ENCODE peak calls at places on chromosomes 1 and 21, in seven cellular contexts. F is cardiac muscle cell; R is transverse colon; T is CD8-positive, alpha-beta memory T cell; S is fibroblast of lung; X is DND-41; W is hepatocyte. Z is an unnamed sample.

GRCh38 chr1:229248821-229249817 is 21.8 kb upstream of the RAB4A start:
- DNase-seq in F (no peak), R (no peak), T (no peak), S (no peak), X (no peak), W (no peak), Z (no peak)

GRCh38 chr1:56806804-56807203 is 12.4 kb downstream of the FYB2 start:
- DNase-seq in F (no peak), R (peak), T (no peak), S (no peak), X (no peak), W (no peak), Z (no peak)

GRCh38 chr1:205191617-205192016 is 19.9 kb downstream of the DSTYK start:
- DNase-seq in F (no peak), R (no peak), T (no peak), S (no peak), X (no peak), W (no peak), Z (no peak)

GRCh38 chr1:192550922-192551534 is 24.5 kb upstream of the RGS1 start:
- DNase-seq in F (peak), R (no peak), T (no peak), S (peak), X (peak), W (no peak), Z (no peak)

GRCh38 chr1:117098287-117098890 is 23.2 kb downstream of the TRIM45 start:
- DNase-seq in F (no peak), R (no peak), T (no peak), S (no peak), X (no peak), W (no peak), Z (no peak)

GRCh38 chr1:181126871-181127587 is 38.5 kb downstream of the IER5 start:
- DNase-seq in F (no peak), R (peak), T (no peak), S (no peak), X (no peak), W (peak), Z (no peak)

GRCh38 chr1:196609114-196609737 is 986 bp upstream of the KCNT2 start:
- DNase-seq in F (no peak), R (no peak), T (no peak), S (no peak), X (no peak), W (no peak), Z (no peak)

GRCh38 chr1:9849691-9850441 is 26.1 kb upstream of the CLSTN1 start:
- DNase-seq in F (no peak), R (no peak), T (no peak), S (no peak), X (peak), W (no peak), Z (no peak)

GRCh38 chr1:214415131-214415530 is 134.2 kb downstream of the SMYD2 start:
- DNase-seq in F (no peak), R (no peak), T (no peak), S (no peak), X (no peak), W (no peak), Z (no peak)

GRCh38 chr21:38821959-38822682 is 16.4 kb downstream of the ETS2 start:
- DNase-seq in F (no peak), R (no peak), T (no peak), S (no peak), X (no peak), W (no peak), Z (no peak)

GRCh38 chr1:195766709-195767108 is 841.5 kb downstream of the KCNT2 start:
- DNase-seq in F (peak), R (no peak), T (no peak), S (peak), X (no peak), W (no peak), Z (no peak)

GRCh38 chr1:92934395-92935378 is 26.6 kb downstream of the DIPK1A start:
- DNase-seq in F (peak), R (peak), T (no peak), S (peak), X (no peak), W (no peak), Z (no peak)

GRCh38 chr1:208239518-208240381 is 4.4 kb downstream of the PLXNA2 start:
- DNase-seq in F (no peak), R (peak), T (no peak), S (peak), X (no peak), W (peak), Z (no peak)

GRCh38 chr1:56965191-56965590 is 624 bp downstream of the C8B start:
- DNase-seq in F (no peak), R (no peak), T (no peak), S (no peak), X (no peak), W (no peak), Z (no peak)

GRCh38 chr1:238409947-238410346 is 519.2 kb upstream of the ZP4 start:
- DNase-seq in F (peak), R (no peak), T (no peak), S (peak), X (no peak), W (no peak), Z (no peak)

GRCh38 chr1:201137579-201138310 is 10.8 kb upstream of the ASCL5 start:
- DNase-seq in F (peak), R (peak), T (no peak), S (peak), X (no peak), W (peak), Z (no peak)

GRCh38 chr1:64935551-64936158 is 30.7 kb downstream of the JAK1 start:
- DNase-seq in F (no peak), R (peak), T (no peak), S (no peak), X (no peak), W (peak), Z (no peak)

GRCh38 chr1:48775817-48776399 is 783 bp downstream of the BEND5 start:
- DNase-seq in F (no peak), R (no peak), T (no peak), S (no peak), X (no peak), W (no peak), Z (no peak)

GRCh38 chr1:48617227-48617626 is 145.2 kb upstream of the SPATA6 start:
- DNase-seq in F (peak), R (no peak), T (no peak), S (peak), X (no peak), W (no peak), Z (no peak)

GRCh38 chr1:50779811-50780210 is 180.3 kb downstream of the FAF1 start:
- DNase-seq in F (no peak), R (no peak), T (no peak), S (no peak), X (no peak), W (no peak), Z (no peak)

GRCh38 chr1:156851779-156852413 is 7.0 kb downstream of the INSRR start:
- DNase-seq in F (no peak), R (no peak), T (no peak), S (no peak), X (no peak), W (no peak), Z (no peak)

GRCh38 chr1:18738617-18739016 is 108.0 kb downstream of the PAX7 start:
- DNase-seq in F (no peak), R (no peak), T (no peak), S (no peak), X (no peak), W (no peak), Z (no peak)

GRCh38 chr1:112665857-112666256 is 8.6 kb upstream of the MOV10 start:
- DNase-seq in F (no peak), R (no peak), T (no peak), S (no peak), X (no peak), W (no peak), Z (no peak)

GRCh38 chr1:225881081-225882007 is 836 bp downstream of the TMEM63A start:
- DNase-seq in F (peak), R (peak), T (peak), S (peak), X (peak), W (peak), Z (peak)

GRCh38 chr1:116286541-116286971 is 86.5 kb upstream of the ATP1A1 start:
- DNase-seq in F (peak), R (no peak), T (no peak), S (peak), X (no peak), W (no peak), Z (no peak)

GRCh38 chr1:205072286-205072685 is 12.0 kb downstream of the TMEM81 start:
- DNase-seq in F (no peak), R (no peak), T (no peak), S (no peak), X (no peak), W (no peak), Z (no peak)

GRCh38 chr21:45454081-45454923 is 49.3 kb downstream of the COL18A1 start:
- DNase-seq in F (no peak), R (no peak), T (no peak), S (no peak), X (no peak), W (no peak), Z (no peak)

GRCh38 chr1:231442735-231443134 is 20.6 kb upstream of the EGLN1 start:
- DNase-seq in F (no peak), R (no peak), T (no peak), S (peak), X (no peak), W (no peak), Z (no peak)

GRCh38 chr21:15289896-15290841 is 225.4 kb upstream of the NRIP1 start:
- DNase-seq in F (no peak), R (peak), T (no peak), S (no peak), X (no peak), W (peak), Z (no peak)

GRCh38 chr1:23609971-23610370 is 50.7 kb upstream of the ID3 start:
- DNase-seq in F (no peak), R (no peak), T (no peak), S (no peak), X (no peak), W (no peak), Z (no peak)

GRCh38 chr1:38273405-38273804 is 226.8 kb upstream of the POU3F1 start:
- DNase-seq in F (no peak), R (no peak), T (no peak), S (peak), X (no peak), W (no peak), Z (no peak)

GRCh38 chr1:224433671-224434446 is 738 bp downstream of the WDR26 start:
- DNase-seq in F (peak), R (peak), T (peak), S (peak), X (peak), W (peak), Z (peak)

GRCh38 chr1:223244366-223245103 is 101.5 kb upstream of the TLR5 start:
- DNase-seq in F (no peak), R (no peak), T (no peak), S (peak), X (no peak), W (no peak), Z (no peak)

GRCh38 chr21:17492415-17493168 is 20.3 kb upstream of the CXADR start:
- DNase-seq in F (peak), R (no peak), T (no peak), S (peak), X (no peak), W (peak), Z (no peak)

GRCh38 chr1:65525297-65526048 is 105.0 kb downstream of the LEPR start:
- DNase-seq in F (peak), R (no peak), T (no peak), S (no peak), X (no peak), W (peak), Z (no peak)

GRCh38 chr1:162214202-162214601 is 144.7 kb downstream of the NOS1AP start:
- DNase-seq in F (no peak), R (no peak), T (no peak), S (no peak), X (no peak), W (no peak), Z (no peak)

GRCh38 chr1:247409869-247410544 is 6.0 kb upstream of the NLRP3 start:
- DNase-seq in F (no peak), R (no peak), T (no peak), S (no peak), X (no peak), W (no peak), Z (no peak)

GRCh38 chr1:42108309-42108708 is 44.9 kb upstream of the GUCA2B start:
- DNase-seq in F (no peak), R (no peak), T (no peak), S (no peak), X (no peak), W (no peak), Z (no peak)

GRCh38 chr1:57474097-57474750 is 50.4 kb upstream of the DAB1 start:
- DNase-seq in F (peak), R (no peak), T (no peak), S (peak), X (no peak), W (no peak), Z (no peak)

GRCh38 chr1:166910396-166910994 is 34.4 kb upstream of the TADA1 start:
- DNase-seq in F (peak), R (peak), T (peak), S (peak), X (peak), W (peak), Z (peak)
- H3K27ac ChIP-seq in F (no peak), R (no peak), T (no peak), S (no peak), X (no peak), W (no peak), Z (no peak)

GRCh38 chr1:206904423-206905142 is 7.3 kb downstream of the IL24 start:
- DNase-seq in F (no peak), R (no peak), T (no peak), S (no peak), X (no peak), W (no peak), Z (no peak)

GRCh38 chr1:206907304-206907991 is 10.2 kb downstream of the IL24 start:
- DNase-seq in F (no peak), R (no peak), T (no peak), S (no peak), X (no peak), W (peak), Z (no peak)

GRCh38 chr1:206908038-206908437 is 10.8 kb downstream of the IL24 start:
- DNase-seq in F (no peak), R (no peak), T (no peak), S (no peak), X (no peak), W (no peak), Z (no peak)

GRCh38 chr1:206903687-206904086 is 6.4 kb downstream of the IL24 start:
- DNase-seq in F (peak), R (no peak), T (no peak), S (no peak), X (no peak), W (no peak), Z (no peak)

GRCh38 chr1:206905295-206906164 is 8.3 kb downstream of the IL24 start:
- DNase-seq in F (peak), R (no peak), T (no peak), S (peak), X (peak), W (no peak), Z (no peak)
- H3K27ac ChIP-seq in F (no peak), R (no peak), T (no peak), S (peak), X (peak), W (no peak), Z (peak)

GRCh38 chr21:46599251-46599572 is 5.7 kb downstream of the S100B start:
- DNase-seq in F (peak), R (no peak), T (no peak), S (peak), X (no peak), W (peak), Z (no peak)
- H3K27ac ChIP-seq in F (no peak), R (no peak), T (no peak), S (no peak), X (no peak), W (peak), Z (no peak)

GRCh38 chr1:155062151-155062686 is 1.3 kb upstream of the EFNA4 start:
- DNase-seq in F (no peak), R (peak), T (no peak), S (no peak), X (no peak), W (peak), Z (peak)

GRCh38 chr1:155061381-155062150 is 2.0 kb upstream of the EFNA4 start:
- DNase-seq in F (peak), R (peak), T (peak), S (peak), X (peak), W (peak), Z (peak)

GRCh38 chr1:155063550-155064108 is at the start of gene EFNA4:
- DNase-seq in F (peak), R (peak), T (peak), S (peak), X (peak), W (peak), Z (peak)

GRCh38 chr1:155062702-155063411 is 683 bp upstream of the EFNA4 start:
- DNase-seq in F (peak), R (peak), T (peak), S (peak), X (peak), W (peak), Z (peak)

DNA sequence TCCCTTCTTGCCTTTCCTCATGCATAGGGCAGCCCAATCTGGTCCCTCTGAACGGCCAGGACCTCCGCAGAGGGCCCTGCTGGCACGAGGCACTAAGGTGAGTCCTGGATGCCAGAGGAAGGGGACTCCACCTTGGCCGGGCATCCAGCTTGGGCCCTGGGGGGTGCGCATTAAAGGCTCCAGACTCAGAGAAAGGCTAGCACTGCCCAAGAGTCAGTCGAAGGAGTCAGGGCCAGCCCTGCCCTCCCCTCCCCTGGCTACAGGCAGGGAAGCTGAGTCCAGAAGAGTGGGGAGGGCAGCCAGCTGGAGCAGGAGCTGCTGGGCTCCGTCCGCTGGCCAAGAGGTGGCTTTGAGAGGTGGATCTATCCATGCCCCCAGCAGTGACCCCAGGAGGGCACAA is 2.8 kb upstream of the EFNA4 start:
- DNase-seq in F (no peak), R (no peak), T (no peak), S (no peak), X (no peak), W (no peak), Z (no peak)
- H3K27ac ChIP-seq in F (no peak), R (no peak), T (no peak), S (no peak), X (no peak), W (no peak), Z (no peak)

Z was measured in CD4-positive, alpha-beta T cell.